ENCODE peak calls at places on chromosomes 11 and 22, in five cellular contexts. M is stomach, A is prostate gland, Y is suprapubic skin, W is HCT116. R is an unnamed sample.

GRCh38 chr11:16607675-16608644 is 130.5 kb upstream of the C11orf58 start:
- DNase-seq in Y (no peak), W (no peak), M (peak), A (peak), R (peak)

GRCh38 chr11:67617243-67617953 is 10.7 kb downstream of the NDUFV1 start:
- DNase-seq in Y (peak), M (no peak), A (no peak), W (no peak), R (no peak)

GRCh38 chr22:48715511-48715910 is 1112.2 kb downstream of the BRD1 start:
- DNase-seq in M (no peak), Y (no peak), A (no peak), W (no peak), R (no peak)

GRCh38 chr22:30876925-30877553 is 91.5 kb downstream of the MORC2 start:
- DNase-seq in Y (peak), W (no peak), M (no peak), A (no peak), R (no peak)

GRCh38 chr11:66172146-66172545 is 96.3 kb upstream of the RAB1B start:
- DNase-seq in M (no peak), Y (no peak), A (no peak), W (peak), R (no peak)

GRCh38 chr22:49862408-49862776 is 8.7 kb downstream of the ZBED4 start:
- DNase-seq in M (no peak), W (no peak), Y (no peak), A (no peak), R (no peak)

GRCh38 chr11:46697303-46697702 is 3.1 kb downstream of the ARHGAP1 start:
- DNase-seq in Y (no peak), M (no peak), A (no peak), W (no peak), R (no peak)

GRCh38 chr11:113193894-113194293 is 120.5 kb upstream of the TTC12 start:
- DNase-seq in M (peak), Y (no peak), W (no peak), A (no peak), R (no peak)

GRCh38 chr11:86228269-86228966 is 16.1 kb upstream of the EED start:
- DNase-seq in A (no peak), Y (no peak), W (no peak), M (no peak), R (no peak)

GRCh38 chr11:127629200-127629599 is 628.6 kb upstream of the KIRREL3 start:
- DNase-seq in A (no peak), Y (no peak), M (no peak), W (no peak), R (no peak)

GRCh38 chr11:77557553-77557952 is 32.2 kb upstream of the AQP11 start:
- DNase-seq in Y (no peak), M (no peak), A (no peak), W (no peak), R (no peak)

GRCh38 chr11:61919841-61920631 is 2.7 kb upstream of the RAB3IL1 start:
- DNase-seq in W (no peak), A (no peak), M (no peak), Y (peak), R (no peak)

GRCh38 chr11:117232022-117232878 is at the start of the genes PCSK7 and RNF214:
- DNase-seq in A (peak), W (no peak), Y (peak), M (peak), R (peak)

GRCh38 chr11:101096036-101096704 is 33.4 kb downstream of the PGR start:
- DNase-seq in M (peak), Y (no peak), W (no peak), A (peak), R (no peak)

GRCh38 chr11:46914363-46914762 is 4.0 kb downstream of the LRP4 start:
- DNase-seq in A (no peak), M (no peak), W (no peak), Y (no peak), R (no peak)

GRCh38 chr11:122733301-122733686 is 77.8 kb downstream of the UBASH3B start:
- DNase-seq in Y (no peak), A (no peak), M (no peak), W (no peak), R (no peak)

GRCh38 chr11:44507896-44508440 is 57.5 kb upstream of the CD82 start:
- DNase-seq in W (no peak), M (no peak), Y (no peak), A (no peak), R (no peak)

GRCh38 chr11:12189543-12190235 is 79.3 kb downstream of the MICAL2 start:
- DNase-seq in A (peak), M (no peak), Y (no peak), W (no peak), R (no peak)

GRCh38 chr22:29456211-29456671 is 17.9 kb downstream of the RFPL1 start:
- DNase-seq in Y (no peak), M (no peak), A (no peak), W (no peak), R (no peak)

GRCh38 chr11:128837627-128838026 is 29.5 kb downstream of the KCNJ1 start:
- DNase-seq in M (no peak), A (no peak), W (no peak), Y (no peak), R (no peak)

GRCh38 chr11:18204771-18205170 is 31.8 kb downstream of the SAA4 start:
- DNase-seq in Y (no peak), W (no peak), M (no peak), A (no peak), R (no peak)

GRCh38 chr22:30664798-30665197 is 2.9 kb downstream of the DUSP18 start:
- DNase-seq in W (no peak), A (no peak), Y (no peak), M (no peak), R (no peak)

GRCh38 chr22:38270091-38270972 is 2.5 kb downstream of the TMEM184B start:
- DNase-seq in W (no peak), Y (no peak), A (no peak), M (no peak), R (no peak)

DNA sequence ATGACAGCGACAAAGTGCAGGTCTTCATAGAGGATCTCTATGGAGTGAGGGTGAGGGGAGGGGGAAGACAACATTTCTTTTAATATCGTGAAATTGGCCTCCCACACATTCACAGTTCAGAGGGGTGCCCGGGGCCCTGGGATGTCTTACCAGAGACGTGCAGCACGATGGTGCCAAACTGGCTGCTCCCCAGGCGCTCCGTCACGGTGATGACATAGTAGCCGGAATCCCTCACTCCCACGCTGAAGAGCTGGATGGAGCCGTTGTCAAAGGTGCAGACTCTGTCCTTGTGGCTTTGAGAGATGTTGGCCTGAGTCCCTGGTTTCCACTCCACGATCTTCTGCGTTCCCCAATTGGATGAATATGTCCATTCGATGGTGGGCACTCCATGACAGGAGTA is 29.6 kb downstream of the VSTM5 start:
- DNase-seq in W (no peak), Y (no peak), M (no peak), A (no peak), R (no peak)
- TF ChIP-seq POLR2AphosphoS5 in W (no peak), Y (no peak), M (no peak), A (no peak), R (no peak)

GRCh38 chr22:21657361-21658118 is 8.3 kb upstream of the PPIL2 start:
- DNase-seq in A (peak), M (peak), Y (no peak), W (peak), R (peak)

GRCh38 chr22:21661991-21662390 is 3.8 kb upstream of the PPIL2 start:
- DNase-seq in M (no peak), W (no peak), A (no peak), Y (no peak), R (no peak)

GRCh38 chr22:21663738-21664137 is 2.1 kb upstream of the PPIL2 start:
- DNase-seq in A (no peak), W (no peak), M (no peak), Y (no peak), R (no peak)

GRCh38 chr22:21659864-21660525 is 5.8 kb upstream of the PPIL2 start:
- DNase-seq in M (no peak), Y (no peak), W (no peak), A (no peak), R (no peak)

GRCh38 chr22:21660904-21661303 is 4.9 kb upstream of the PPIL2 start:
- DNase-seq in Y (no peak), A (no peak), M (no peak), W (no peak), R (no peak)
- TF ChIP-seq POLR2A in Y (no peak), A (no peak), M (no peak), W (no peak), R (no peak)

DNA sequence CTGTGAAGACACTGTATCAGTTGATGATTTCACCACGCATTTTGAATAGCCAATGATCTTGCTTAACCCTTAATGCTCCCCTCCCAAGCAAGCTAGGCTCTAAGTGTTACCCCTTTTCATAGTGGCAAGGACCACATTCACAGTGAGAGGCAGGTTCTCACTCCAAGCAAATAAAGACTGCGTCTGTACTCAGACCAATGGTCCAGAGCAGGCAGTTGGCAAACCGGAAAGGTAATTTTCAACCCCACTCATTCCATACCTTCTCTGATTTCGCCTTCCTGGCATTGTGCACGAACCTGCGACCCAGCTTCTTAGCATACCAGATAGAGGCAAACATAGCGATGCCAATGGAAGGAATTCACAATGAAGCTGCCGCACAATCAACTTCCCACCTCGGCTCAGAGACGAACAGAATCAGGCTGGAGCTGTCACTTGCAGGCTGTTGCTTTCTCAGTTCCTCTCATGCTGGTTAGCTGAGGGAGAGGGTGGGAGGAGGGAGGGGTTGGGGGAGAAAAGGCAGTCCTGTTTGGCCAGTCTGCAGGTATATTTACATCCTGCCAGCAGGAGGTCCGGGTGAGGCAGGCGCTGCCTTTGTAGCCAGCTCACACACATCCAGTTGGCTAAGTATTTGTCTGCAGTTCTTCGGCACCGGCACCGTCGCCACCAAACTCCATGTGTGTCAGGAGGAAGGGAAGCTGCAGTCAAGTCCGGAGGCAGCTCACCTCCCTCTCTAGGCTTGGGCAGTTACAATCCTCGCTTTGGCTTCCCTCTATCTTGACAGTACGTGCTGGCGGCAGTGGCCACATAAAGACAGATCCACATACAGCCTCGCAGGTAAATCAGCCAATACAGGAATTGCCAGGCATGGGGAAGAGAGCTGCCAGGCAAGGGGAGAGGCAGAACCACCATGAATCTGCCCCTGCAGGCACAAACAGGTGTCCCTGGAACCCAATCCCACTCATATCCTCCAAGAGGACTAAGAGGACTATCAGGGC is 1151.3 kb upstream of the CCDC90B start:
- DNase-seq in M (peak), Y (peak), A (peak), W (no peak), R (peak)
- TF ChIP-seq POLR2AphosphoS5 in M (no peak), Y (no peak), A (no peak), W (no peak), R (no peak)

DNA sequence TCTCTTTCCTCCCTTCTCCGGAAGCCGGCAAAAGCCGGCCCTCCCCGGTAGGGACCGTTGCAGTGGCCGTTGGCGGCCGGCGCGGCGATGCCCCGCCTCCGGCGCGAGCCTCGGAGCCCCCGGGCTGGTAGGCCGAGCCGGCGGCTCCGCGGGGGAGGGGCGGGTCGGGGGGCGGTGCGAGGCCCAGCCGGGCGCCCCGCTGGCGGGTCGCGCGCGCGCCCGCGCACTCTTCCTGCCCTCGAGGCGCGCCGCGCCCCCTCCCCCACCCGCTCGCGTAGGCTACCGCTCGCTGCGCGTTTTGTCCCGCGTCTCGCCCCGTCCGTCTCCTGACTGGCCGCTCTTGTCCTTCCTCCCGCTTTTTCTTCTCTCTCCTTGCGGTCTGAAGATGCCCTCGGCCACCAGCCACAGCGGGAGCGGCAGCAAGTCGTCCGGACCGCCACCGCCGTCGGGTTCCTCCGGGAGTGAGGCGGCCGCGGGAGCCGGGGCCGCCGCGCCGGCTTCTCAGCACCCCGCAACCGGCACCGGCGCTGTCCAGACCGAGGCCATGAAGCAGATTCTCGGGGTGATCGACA is 591 bp downstream of the CAPRIN1 start:
- DNase-seq in W (peak), A (peak), M (peak), Y (peak), R (peak)
- TF ChIP-seq POLR2A in W (peak), A (peak), M (no peak), Y (peak), R (no peak)

GRCh38 chr11:111395081-111395480 is 16.0 kb upstream of the POU2AF1 start:
- DNase-seq in A (no peak), W (no peak), Y (no peak), M (peak), R (no peak)
- TF ChIP-seq POLR2AphosphoS5 in A (no peak), W (no peak), Y (no peak), M (no peak), R (no peak)

GRCh38 chr22:19240813-19241592 is 50.5 kb downstream of the CLTCL1 start:
- DNase-seq in M (no peak), A (no peak), W (no peak), Y (no peak), R (no peak)
- TF ChIP-seq POLR2A in M (no peak), A (no peak), W (no peak), Y (no peak), R (no peak)

R was measured in transverse colon.